ENCODE peak calls at places on chromosome 22, in eight cellular contexts. Q is neuronal stem cell, W is AG04450, J is PC-3, H is body of pancreas, N is stomach, D is endothelial cell of umbilical vein, O is right lobe of liver. A is an unnamed sample.

GRCh38 chr22:39135092-39135896 is 17.2 kb downstream of the CBX7 start:
- DNase-seq in W (no peak), Q (no peak), D (peak), H (peak), N (no peak), O (no peak), J (peak), A (no peak)

GRCh38 chr22:49930128-49930527 is 11.7 kb downstream of the CRELD2 start:
- DNase-seq in H (peak), O (no peak), D (no peak), Q (no peak), W (no peak), J (no peak), N (no peak), A (no peak)

GRCh38 chr22:27576413-27576812 is 225.1 kb downstream of the MN1 start:
- DNase-seq in Q (no peak), H (no peak), D (peak), N (no peak), O (no peak), W (no peak), J (peak), A (no peak)

GRCh38 chr22:40635940-40636379 is 559 bp downstream of the MRTFA start:
- DNase-seq in D (peak), J (no peak), W (no peak), H (no peak), Q (no peak), O (no peak), N (peak), A (no peak)

GRCh38 chr22:24521791-24522245 is 26.7 kb downstream of the UPB1 start:
- DNase-seq in O (no peak), Q (peak), D (peak), N (peak), J (peak), W (no peak), H (peak), A (no peak)

GRCh38 chr22:49289822-49290221 is 537.9 kb downstream of the BRD1 start:
- DNase-seq in H (no peak), Q (no peak), N (no peak), O (no peak), D (no peak), W (no peak), J (no peak), A (no peak)

GRCh38 chr22:39522567-39523300 is 2.4 kb downstream of the ATF4 start:
- DNase-seq in Q (no peak), O (no peak), N (peak), D (peak), H (peak), J (peak), W (no peak), A (no peak)

GRCh38 chr22:24894998-24895397 is 51.5 kb downstream of the LHFPL7 start:
- DNase-seq in W (no peak), N (peak), Q (no peak), H (peak), D (peak), O (peak), J (peak), A (peak)

GRCh38 chr22:49756201-49756600 is 71.5 kb downstream of the BRD1 start:
- DNase-seq in J (no peak), O (no peak), D (no peak), N (peak), W (no peak), H (no peak), Q (no peak), A (no peak)

GRCh38 chr22:22086501-22087158 is 104.0 kb upstream of the TOP3B start:
- DNase-seq in J (no peak), N (no peak), Q (no peak), D (no peak), H (no peak), O (no peak), W (no peak), A (no peak)

GRCh38 chr22:45531944-45532631 is 29.4 kb downstream of the FBLN1 start:
- DNase-seq in O (no peak), W (no peak), D (no peak), N (no peak), Q (no peak), H (no peak), J (no peak), A (no peak)

GRCh38 chr22:33650244-33650643 is 270.0 kb downstream of the LARGE1 start:
- DNase-seq in H (no peak), W (no peak), J (no peak), Q (no peak), D (no peak), N (no peak), O (peak), A (no peak)

GRCh38 chr22:25110596-25110845 is 89.1 kb upstream of the CRYBB3 start:
- DNase-seq in D (no peak), Q (no peak), O (no peak), W (no peak), N (no peak), H (no peak), J (no peak), A (no peak)

GRCh38 chr22:32880531-32880905 is 79.0 kb downstream of the TIMP3 start:
- DNase-seq in D (no peak), J (no peak), N (no peak), Q (no peak), O (no peak), H (no peak), W (no peak), A (no peak)

GRCh38 chr22:49057910-49058309 is 769.8 kb downstream of the BRD1 start:
- DNase-seq in Q (no peak), H (no peak), N (no peak), O (no peak), W (no peak), D (no peak), J (no peak), A (no peak)

GRCh38 chr22:17853066-17853465 is 78.8 kb upstream of the BID start:
- DNase-seq in J (no peak), H (no peak), O (no peak), N (no peak), W (no peak), Q (no peak), D (no peak), A (peak)

GRCh38 chr22:32444068-32444467 is 20.2 kb downstream of the BPIFC start:
- DNase-seq in N (no peak), J (peak), O (no peak), D (peak), W (no peak), H (no peak), Q (peak), A (no peak)

GRCh38 chr22:49154433-49154832 is 673.2 kb downstream of the BRD1 start:
- DNase-seq in H (no peak), D (no peak), Q (no peak), N (no peak), O (no peak), W (no peak), J (no peak), A (no peak)

GRCh38 chr22:19271856-19272535 is 19.5 kb downstream of the CLTCL1 start:
- DNase-seq in Q (no peak), W (peak), N (no peak), O (peak), H (peak), J (peak), D (no peak), A (no peak)

GRCh38 chr22:46352691-46353386 is 17.3 kb downstream of the TRMU start:
- DNase-seq in O (no peak), Q (no peak), D (no peak), J (peak), W (no peak), H (peak), N (peak), A (no peak)

GRCh38 chr22:22754268-22754657 is 109.8 kb downstream of the GGTLC2 start:
- DNase-seq in D (no peak), Q (no peak), N (no peak), H (no peak), W (no peak), J (no peak), O (no peak), A (no peak)

GRCh38 chr22:24337894-24338645 is 67.4 kb downstream of the SPECC1L start:
- DNase-seq in H (no peak), N (no peak), O (no peak), J (no peak), W (no peak), Q (no peak), D (no peak), A (no peak)

GRCh38 chr22:23054531-23055257 is 15.6 kb upstream of the GNAZ start:
- DNase-seq in J (no peak), O (no peak), D (no peak), Q (no peak), N (peak), H (no peak), W (no peak), A (no peak)

DNA sequence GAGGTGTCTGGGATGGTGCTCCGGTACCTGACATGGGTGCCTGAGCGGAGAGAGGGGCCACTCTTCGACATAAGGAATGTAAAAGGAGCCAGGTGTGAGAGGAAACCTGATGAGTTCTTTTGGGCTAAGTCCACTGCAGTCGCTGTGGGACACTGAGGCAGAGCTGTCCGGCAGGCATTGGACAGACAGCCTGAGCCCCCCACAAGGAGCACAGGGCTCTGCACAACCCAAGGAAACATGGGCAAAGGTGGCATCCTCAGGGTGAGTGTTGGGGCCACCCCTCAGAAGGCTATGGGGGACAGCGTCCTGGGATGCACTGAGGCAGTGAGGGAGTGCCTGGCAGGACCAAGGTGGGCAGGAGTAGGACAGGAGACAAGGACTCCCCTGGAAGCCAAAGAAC is 57.7 kb upstream of the EMID1 start:
- DNase-seq in J (no peak), W (no peak), Q (no peak), O (no peak), D (no peak), N (peak), H (no peak), A (no peak)
- H3K4me3 ChIP-seq in J (no peak), W (no peak), Q (no peak), O (no peak), D (no peak), N (no peak), H (no peak), A (no peak)

GRCh38 chr22:30575859-30576258 is 1.4 kb upstream of the GAL3ST1 start:
- DNase-seq in H (peak), W (no peak), D (no peak), O (no peak), J (no peak), Q (no peak), N (peak), A (no peak)

GRCh38 chr22:30572840-30573593 is 1.4 kb downstream of the GAL3ST1 start:
- DNase-seq in O (no peak), N (no peak), W (no peak), D (no peak), Q (no peak), H (peak), J (no peak), A (no peak)

GRCh38 chr22:30575011-30575671 is 676 bp upstream of the GAL3ST1 start:
- DNase-seq in Q (no peak), H (peak), J (no peak), D (no peak), O (no peak), W (peak), N (peak), A (peak)

GRCh38 chr22:30573594-30574094 is 821 bp downstream of the GAL3ST1 start:
- DNase-seq in N (peak), O (no peak), W (no peak), Q (no peak), H (peak), D (no peak), J (peak), A (no peak)

GRCh38 chr22:30574095-30574981 is at the start of gene GAL3ST1:
- DNase-seq in D (no peak), N (peak), H (peak), Q (peak), O (peak), J (no peak), W (no peak), A (no peak)
- H3K4me3 ChIP-seq in D (no peak), N (peak), H (no peak), Q (peak), O (peak), J (no peak), W (peak), A (no peak)

DNA sequence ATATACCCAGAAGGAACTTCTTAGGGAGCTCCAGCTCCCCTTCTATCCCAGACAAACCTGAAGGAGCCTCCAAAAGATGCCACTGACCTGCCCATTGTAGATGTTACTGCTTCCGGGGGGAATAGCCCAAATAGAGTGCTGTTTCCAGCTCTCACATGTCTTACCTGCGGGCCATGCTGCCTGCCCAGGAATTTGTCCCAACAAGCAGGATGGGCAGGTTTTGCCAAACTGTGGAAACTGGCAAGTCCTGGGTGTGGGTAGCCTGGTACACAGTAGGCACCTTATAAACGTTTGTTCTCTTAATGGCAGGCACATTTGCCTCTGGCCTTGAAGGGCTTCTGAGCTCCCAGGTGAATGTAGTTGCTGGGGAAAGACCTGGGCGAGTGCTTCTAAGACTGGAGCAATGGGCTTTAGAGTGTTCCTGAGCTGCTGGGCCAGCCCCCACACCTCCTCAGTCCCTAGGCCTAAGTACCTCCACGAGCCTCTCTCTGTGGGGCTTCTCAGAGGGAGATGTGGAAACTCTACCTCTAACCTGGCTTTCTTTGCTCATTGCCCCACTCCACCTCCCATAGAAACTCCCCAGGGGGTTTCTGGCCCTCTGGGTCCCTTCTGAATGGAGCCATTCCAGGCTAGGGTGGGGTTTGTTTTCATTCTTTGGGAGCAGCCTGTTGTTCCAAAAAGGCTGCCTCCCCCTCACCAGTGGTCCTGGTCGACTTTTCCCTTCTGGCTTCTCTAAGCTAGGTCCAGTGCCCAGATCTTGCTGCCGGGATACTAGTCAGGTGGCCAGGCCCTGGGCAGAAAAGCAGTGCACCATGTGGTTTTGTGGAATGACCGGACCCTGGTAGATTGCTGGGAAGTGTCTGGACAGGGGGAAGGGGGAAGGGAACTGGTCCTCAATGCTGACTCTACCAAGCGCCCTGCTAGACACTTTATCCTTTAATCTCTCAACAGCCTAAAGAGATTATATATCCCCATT is 37.2 kb downstream of the LIMK2 start:
- DNase-seq in O (no peak), D (no peak), Q (no peak), W (no peak), N (no peak), H (no peak), J (no peak), A (no peak)
- H3K4me3 ChIP-seq in O (no peak), D (no peak), Q (no peak), W (peak), N (peak), H (no peak), J (no peak), A (peak)

GRCh38 chr22:21032037-21032842 is at the start of gene SLC7A4:
- DNase-seq in Q (no peak), D (no peak), N (peak), H (no peak), W (no peak), O (no peak), J (no peak), A (no peak)
- H3K4me3 ChIP-seq in Q (peak), D (no peak), N (peak), H (no peak), W (peak), O (no peak), J (no peak), A (peak)

GRCh38 chr22:36377022-36377631 is 10.6 kb downstream of the MYH9 start:
- DNase-seq in J (no peak), W (no peak), N (no peak), H (no peak), Q (no peak), D (no peak), O (no peak), A (no peak)
- H3K4me3 ChIP-seq in J (no peak), W (no peak), N (no peak), H (no peak), Q (no peak), D (no peak), O (no peak), A (no peak)

DNA sequence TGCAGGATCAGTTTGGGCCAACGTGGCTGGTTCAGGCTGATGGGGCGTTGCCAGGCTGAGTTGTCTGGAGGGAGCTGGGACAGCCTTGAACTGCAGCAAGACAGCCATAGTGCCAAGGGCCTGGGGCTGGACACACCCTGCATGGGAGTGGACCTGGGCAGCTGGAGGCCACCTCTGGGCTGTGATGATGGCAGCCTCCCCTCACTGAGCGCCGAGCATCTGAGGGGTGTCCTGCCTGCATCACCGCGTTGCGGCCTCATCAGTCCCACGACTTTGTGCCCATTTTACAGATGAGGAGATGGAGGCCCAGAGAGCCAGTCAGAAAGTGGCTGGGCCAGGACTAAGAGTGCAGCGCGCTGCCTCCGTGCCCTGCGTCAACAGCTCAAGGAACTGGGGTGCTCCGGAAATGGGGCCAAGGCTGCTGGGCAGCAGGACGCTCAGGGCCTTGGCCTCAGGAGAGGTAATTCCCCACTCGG is 590 bp upstream of the TSPO start:
- DNase-seq in W (no peak), D (no peak), H (no peak), N (no peak), Q (no peak), J (no peak), O (no peak), A (no peak)
- H3K4me3 ChIP-seq in W (peak), D (peak), H (peak), N (peak), Q (peak), J (peak), O (peak), A (peak)

DNA sequence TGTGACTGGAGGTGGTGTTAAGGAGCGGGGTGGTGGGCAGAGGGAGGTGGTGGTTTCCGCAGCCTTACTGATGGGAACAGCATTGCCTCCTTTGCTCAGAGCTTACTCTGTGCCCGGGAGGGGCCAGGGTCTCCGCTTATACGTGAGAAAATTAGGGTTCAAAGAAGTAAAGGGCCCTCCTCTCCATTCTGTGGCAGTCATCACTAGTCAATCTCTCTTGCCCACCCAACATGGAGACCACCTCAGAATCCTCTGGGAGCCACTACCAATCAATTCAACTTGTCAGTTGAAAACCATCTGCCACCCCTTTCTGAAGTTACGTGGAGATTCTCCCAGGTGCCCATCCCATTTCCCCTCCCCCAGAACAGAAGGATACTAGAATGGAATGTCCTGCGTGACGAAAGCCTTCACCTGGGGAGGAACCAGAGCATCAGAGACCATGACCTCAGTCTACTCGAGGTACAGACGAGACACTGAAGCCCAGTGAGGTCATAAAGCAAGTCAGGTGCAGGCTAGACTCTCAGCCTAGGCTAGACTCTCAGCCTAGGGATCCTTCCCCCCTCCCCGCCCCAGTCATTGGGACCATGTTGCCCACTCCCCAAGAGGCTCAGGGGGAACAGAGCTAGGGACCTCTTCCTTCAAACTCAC is 2.0 kb downstream of the SELENOM start:
- DNase-seq in N (no peak), W (no peak), H (no peak), D (no peak), O (no peak), J (no peak), Q (no peak), A (no peak)
- H3K4me3 ChIP-seq in N (peak), W (peak), H (no peak), D (no peak), O (no peak), J (no peak), Q (no peak), A (no peak)

DNA sequence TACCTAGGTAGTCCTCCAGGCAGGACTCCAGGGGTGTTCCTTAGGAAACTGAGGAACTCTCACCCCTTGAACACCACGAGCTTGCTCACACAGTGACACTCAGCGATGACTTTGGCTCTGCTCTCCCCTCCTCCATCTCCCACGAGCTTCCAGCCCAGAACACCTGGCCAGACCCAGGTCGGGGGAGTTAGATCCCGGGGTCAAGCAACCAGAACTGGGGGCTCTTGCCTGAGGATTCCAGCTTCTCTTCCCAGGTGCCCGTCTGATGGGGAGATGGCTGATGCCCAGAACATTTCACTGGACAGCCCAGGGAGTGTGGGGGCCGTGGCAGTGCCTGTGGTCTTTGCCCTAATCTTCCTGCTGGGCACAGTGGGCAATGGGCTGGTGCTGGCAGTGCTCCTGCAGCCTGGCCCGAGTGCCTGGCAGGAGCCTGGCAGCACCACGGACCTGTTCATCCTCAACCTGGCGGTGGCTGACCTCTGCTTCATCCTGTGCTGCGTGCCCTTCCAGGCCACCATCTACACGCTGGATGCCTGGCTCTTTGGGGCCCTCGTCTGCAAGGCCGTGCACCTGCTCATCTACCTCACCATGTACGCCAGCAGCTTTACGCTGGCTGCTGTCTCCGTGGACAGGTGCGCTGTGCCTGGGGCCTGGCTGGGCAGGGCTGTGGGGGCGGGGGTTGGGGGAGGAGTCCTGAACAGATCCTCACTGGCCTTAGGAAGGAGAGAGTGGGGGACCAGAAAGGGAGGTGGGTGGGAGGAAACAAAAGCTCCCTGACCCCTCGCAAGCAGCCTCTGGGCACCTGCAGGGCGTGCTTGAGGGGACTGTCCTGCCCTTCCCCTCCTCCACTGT is at the start of gene GALR3:
- DNase-seq in W (no peak), Q (no peak), H (no peak), O (no peak), D (no peak), N (no peak), J (no peak), A (no peak)
- H3K4me3 ChIP-seq in W (no peak), Q (peak), H (no peak), O (no peak), D (no peak), N (no peak), J (no peak), A (no peak)